ENCODE peak calls at places on chromosome 16, in ten cellular contexts. One of them, this sample, is unnamed.

GRCh38 chr16:31476305-31477219 is 4.6 kb downstream of the TGFB1I1 start:
- DNase-seq in Peyer's patch: peak
- DNase-seq in H1: peak
- DNase-seq in GM13977: peak
- DNase-seq in right atrium auricular region: no peak
- DNase-seq in mucosa of gallbladder: peak
- DNase-seq in effector memory CD8-positive, alpha-beta T cell: peak
- DNase-seq in PC-3: no peak
- DNase-seq in lower lobe of right lung: peak
- DNase-seq in NCI-H446: no peak
- DNase-seq in this sample: peak

GRCh38 chr16:22813946-22814325 is at the start of gene HS3ST2:
- DNase-seq in lower lobe of right lung: peak
- DNase-seq in mucosa of gallbladder: no peak
- DNase-seq in NCI-H446: no peak
- DNase-seq in right atrium auricular region: no peak
- DNase-seq in effector memory CD8-positive, alpha-beta T cell: no peak
- DNase-seq in PC-3: no peak
- DNase-seq in Peyer's patch: no peak
- DNase-seq in H1: peak
- DNase-seq in GM13977: peak
- DNase-seq in this sample: peak

GRCh38 chr16:88628512-88628974 is 9.8 kb upstream of the IL17C start:
- DNase-seq in mucosa of gallbladder: no peak
- DNase-seq in lower lobe of right lung: no peak
- DNase-seq in PC-3: peak
- DNase-seq in H1: peak
- DNase-seq in effector memory CD8-positive, alpha-beta T cell: no peak
- DNase-seq in NCI-H446: no peak
- DNase-seq in right atrium auricular region: no peak
- DNase-seq in Peyer's patch: no peak
- DNase-seq in GM13977: no peak
- DNase-seq in this sample: peak

GRCh38 chr16:87727346-87727745 is 38.4 kb downstream of the KLHDC4 start:
- DNase-seq in PC-3: no peak
- DNase-seq in right atrium auricular region: no peak
- DNase-seq in Peyer's patch: no peak
- DNase-seq in effector memory CD8-positive, alpha-beta T cell: no peak
- DNase-seq in H1: no peak
- DNase-seq in GM13977: no peak
- DNase-seq in lower lobe of right lung: no peak
- DNase-seq in mucosa of gallbladder: no peak
- DNase-seq in NCI-H446: no peak
- DNase-seq in this sample: no peak

GRCh38 chr16:71557299-71557698 is 19.6 kb downstream of the TAT start:
- DNase-seq in PC-3: no peak
- DNase-seq in H1: no peak
- DNase-seq in GM13977: no peak
- DNase-seq in right atrium auricular region: no peak
- DNase-seq in lower lobe of right lung: no peak
- DNase-seq in effector memory CD8-positive, alpha-beta T cell: no peak
- DNase-seq in mucosa of gallbladder: no peak
- DNase-seq in Peyer's patch: no peak
- DNase-seq in NCI-H446: no peak
- DNase-seq in this sample: no peak

GRCh38 chr16:84013787-84014569 is 28.6 kb downstream of the SLC38A8 start:
- DNase-seq in PC-3: peak
- DNase-seq in Peyer's patch: no peak
- DNase-seq in mucosa of gallbladder: peak
- DNase-seq in lower lobe of right lung: peak
- DNase-seq in NCI-H446: no peak
- DNase-seq in effector memory CD8-positive, alpha-beta T cell: no peak
- DNase-seq in right atrium auricular region: no peak
- DNase-seq in H1: peak
- DNase-seq in GM13977: peak
- DNase-seq in this sample: no peak

GRCh38 chr16:23113185-23113584 is 36.1 kb downstream of the USP31 start:
- DNase-seq in NCI-H446: peak
- DNase-seq in PC-3: no peak
- DNase-seq in right atrium auricular region: no peak
- DNase-seq in mucosa of gallbladder: no peak
- DNase-seq in effector memory CD8-positive, alpha-beta T cell: no peak
- DNase-seq in H1: no peak
- DNase-seq in Peyer's patch: no peak
- DNase-seq in GM13977: no peak
- DNase-seq in lower lobe of right lung: no peak
- DNase-seq in this sample: no peak

GRCh38 chr16:7051586-7052349 is 280.9 kb upstream of the RBFOX1 start:
- DNase-seq in right atrium auricular region: no peak
- DNase-seq in GM13977: no peak
- DNase-seq in H1: no peak
- DNase-seq in PC-3: no peak
- DNase-seq in mucosa of gallbladder: no peak
- DNase-seq in lower lobe of right lung: no peak
- DNase-seq in effector memory CD8-positive, alpha-beta T cell: no peak
- DNase-seq in Peyer's patch: no peak
- DNase-seq in NCI-H446: no peak
- DNase-seq in this sample: no peak

GRCh38 chr16:81669473-81670350 is 109.4 kb upstream of the PLCG2 start:
- DNase-seq in Peyer's patch: no peak
- DNase-seq in PC-3: no peak
- DNase-seq in H1: no peak
- DNase-seq in NCI-H446: no peak
- DNase-seq in effector memory CD8-positive, alpha-beta T cell: no peak
- DNase-seq in lower lobe of right lung: no peak
- DNase-seq in right atrium auricular region: no peak
- DNase-seq in GM13977: no peak
- DNase-seq in mucosa of gallbladder: no peak
- DNase-seq in this sample: no peak

GRCh38 chr16:85716016-85716679 is 27.4 kb upstream of the GINS2 start:
- DNase-seq in GM13977: no peak
- DNase-seq in effector memory CD8-positive, alpha-beta T cell: no peak
- DNase-seq in H1: no peak
- DNase-seq in PC-3: no peak
- DNase-seq in right atrium auricular region: no peak
- DNase-seq in NCI-H446: no peak
- DNase-seq in Peyer's patch: no peak
- DNase-seq in mucosa of gallbladder: no peak
- DNase-seq in lower lobe of right lung: no peak
- DNase-seq in this sample: no peak

GRCh38 chr16:84949776-84950436 is 61.4 kb downstream of the ZDHHC7 start:
- DNase-seq in effector memory CD8-positive, alpha-beta T cell: no peak
- DNase-seq in right atrium auricular region: no peak
- DNase-seq in PC-3: no peak
- DNase-seq in H1: no peak
- DNase-seq in mucosa of gallbladder: no peak
- DNase-seq in NCI-H446: no peak
- DNase-seq in Peyer's patch: no peak
- DNase-seq in GM13977: no peak
- DNase-seq in lower lobe of right lung: no peak
- DNase-seq in this sample: no peak